ENCODE peak calls at places on chromosomes 4 and X, in ten cellular contexts. Y, M, K, X, T, H, Q, J, L and I are unnamed samples.

GRCh38 chr4:178340468-178340867 is 898.2 kb upstream of the AGA start:
- DNase-seq in Y (no peak), M (no peak), K (no peak), X (no peak), T (no peak), H (no peak), Q (no peak), J (no peak), L (no peak), I (no peak)

GRCh38 chrX:8897259-8897658 is 96.1 kb upstream of the FAM9A start:
- DNase-seq in Y (no peak), M (no peak), K (no peak), X (no peak), T (no peak), H (no peak), Q (no peak), J (no peak), L (no peak), I (no peak)

GRCh38 chr4:121697626-121698025 is 846 bp upstream of the ANXA5 start:
- DNase-seq in Y (no peak), M (no peak), K (no peak), X (no peak), T (no peak), H (peak; percentile 47), Q (no peak), J (no peak), L (no peak), I (no peak)

GRCh38 chrX:10397349-10397748 is 223.0 kb downstream of the MID1 start:
- DNase-seq in Y (no peak), M (no peak), K (no peak), X (no peak), T (no peak), H (no peak), Q (no peak), J (no peak), L (no peak), I (no peak)

GRCh38 chr4:80180743-80181142 is 16.6 kb upstream of the PRDM8 start:
- DNase-seq in Y (no peak), M (no peak), K (no peak), X (no peak), T (no peak), H (no peak), Q (no peak), J (no peak), L (no peak), I (no peak)

GRCh38 chr4:7157666-7158065 is 34.7 kb upstream of the SORCS2 start:
- DNase-seq in Y (no peak), M (no peak), K (no peak), X (no peak), T (no peak), H (no peak), Q (no peak), J (no peak), L (no peak), I (no peak)

GRCh38 chrX:147953976-147954375 is 27.2 kb upstream of the FMR1NB start:
- DNase-seq in Y (no peak), M (no peak), K (no peak), X (no peak), T (no peak), H (no peak), Q (no peak), J (no peak), L (peak; percentile 40), I (no peak)

GRCh38 chrX:45322382-45322781 is 121.7 kb upstream of the DIPK2B start:
- DNase-seq in Y (peak; percentile 51), M (peak; percentile 81), K (peak; percentile 41), X (peak; percentile 39), T (no peak), H (no peak), Q (no peak), J (peak; percentile 27), L (peak; percentile 65), I (no peak)

GRCh38 chrX:132775230-132775823 is 183.1 kb downstream of the HS6ST2 start:
- DNase-seq in Y (no peak), M (no peak), K (no peak), X (no peak), T (no peak), H (no peak), Q (no peak), J (no peak), L (no peak), I (no peak)

GRCh38 chrX:17549005-17549685 is 174.1 kb downstream of the NHS start:
- DNase-seq in Y (no peak), M (no peak), K (no peak), X (no peak), T (no peak), H (no peak), Q (no peak), J (no peak), L (no peak), I (no peak)

GRCh38 chr4:75344915-75345314 is 169.3 kb downstream of the RCHY1 start:
- DNase-seq in Y (no peak), M (peak; percentile 4), K (no peak), X (no peak), T (no peak), H (no peak), Q (no peak), J (no peak), L (no peak), I (no peak)

GRCh38 chr4:153409412-153409811 is 56.7 kb upstream of the TMEM131L start:
- DNase-seq in Y (no peak), M (no peak), K (no peak), X (no peak), T (no peak), H (no peak), Q (no peak), J (no peak), L (no peak), I (no peak)

GRCh38 chr4:141027421-141027820 is 105.8 kb downstream of the RNF150 start:
- DNase-seq in Y (no peak), M (no peak), K (peak; percentile 15), X (no peak), T (no peak), H (no peak), Q (no peak), J (no peak), L (no peak), I (no peak)

GRCh38 chr4:18882468-18882867 is 860.9 kb upstream of the LCORL start:
- DNase-seq in Y (peak; percentile 29), M (peak; percentile 17), K (no peak), X (no peak), T (no peak), H (no peak), Q (no peak), J (no peak), L (no peak), I (peak; percentile 0)

GRCh38 chrX:48600226-48600625 is 2.9 kb downstream of the WDR13 start:
- DNase-seq in Y (no peak), M (no peak), K (no peak), X (no peak), T (peak; percentile 40), H (no peak), Q (no peak), J (no peak), L (no peak), I (no peak)

GRCh38 chrX:48598645-48599044 is 1.4 kb downstream of the WDR13 start:
- DNase-seq in Y (no peak), M (no peak), K (no peak), X (no peak), T (peak; percentile 62), H (no peak), Q (no peak), J (no peak), L (no peak), I (no peak)

GRCh38 chrX:48599341-48599740 is 2.0 kb downstream of the WDR13 start:
- DNase-seq in Y (no peak), M (no peak), K (no peak), X (no peak), T (peak; percentile 59), H (no peak), Q (no peak), J (no peak), L (no peak), I (no peak)

GRCh38 chrX:48595929-48596328 is 1.4 kb upstream of the WDR13 start:
- DNase-seq in Y (no peak), M (no peak), K (no peak), X (no peak), T (no peak), H (no peak), Q (no peak), J (no peak), L (no peak), I (no peak)

GRCh38 chrX:48597353-48598264 is at the start of gene WDR13:
- DNase-seq in Y (peak; percentile 89), M (peak; percentile 96), K (peak; percentile 86), X (peak; percentile 89), T (peak; percentile 97), H (peak; percentile 82), Q (peak; percentile 84), J (peak; percentile 91), L (peak; percentile 95), I (peak; percentile 47)
- TF ChIP-seq POLR2A in Y (peak; percentile 40), M (peak; percentile 86), K (peak; percentile 58), X (no peak), T (peak; percentile 19), H (peak; percentile 47), Q (peak; percentile 84), J (no peak), L (peak; percentile 77), I (peak; percentile 83)

GRCh38 chr4:107989537-107990386 is at the start of gene HADH:
- DNase-seq in Y (peak; percentile 72), M (peak; percentile 84), K (peak; percentile 95), X (peak; percentile 91), T (peak; percentile 99), H (peak; percentile 95), Q (peak; percentile 64), J (peak; percentile 95), L (peak; percentile 97), I (peak; percentile 76)
- TF ChIP-seq POLR2A in Y (peak; percentile 64), M (peak; percentile 46), K (peak; percentile 92), X (peak; percentile 47), T (peak; percentile 89), H (peak; percentile 94), Q (peak; percentile 90), J (peak; percentile 75), L (peak; percentile 94), I (peak; percentile 71)

GRCh38 chrX:149940015-149940716 is 1.9 kb upstream of the EOLA2 start:
- DNase-seq in Y (peak; percentile 94), M (peak; percentile 98), K (peak; percentile 93), X (peak; percentile 83), T (peak; percentile 92), H (peak; percentile 92), Q (peak; percentile 88), J (peak; percentile 93), L (peak; percentile 96), I (peak; percentile 37)
- TF ChIP-seq POLR2A in Y (no peak), M (no peak), K (peak; percentile 27), X (no peak), T (no peak), H (peak; percentile 48), Q (peak; percentile 42), J (no peak), L (peak; percentile 86), I (peak; percentile 15)

DNA sequence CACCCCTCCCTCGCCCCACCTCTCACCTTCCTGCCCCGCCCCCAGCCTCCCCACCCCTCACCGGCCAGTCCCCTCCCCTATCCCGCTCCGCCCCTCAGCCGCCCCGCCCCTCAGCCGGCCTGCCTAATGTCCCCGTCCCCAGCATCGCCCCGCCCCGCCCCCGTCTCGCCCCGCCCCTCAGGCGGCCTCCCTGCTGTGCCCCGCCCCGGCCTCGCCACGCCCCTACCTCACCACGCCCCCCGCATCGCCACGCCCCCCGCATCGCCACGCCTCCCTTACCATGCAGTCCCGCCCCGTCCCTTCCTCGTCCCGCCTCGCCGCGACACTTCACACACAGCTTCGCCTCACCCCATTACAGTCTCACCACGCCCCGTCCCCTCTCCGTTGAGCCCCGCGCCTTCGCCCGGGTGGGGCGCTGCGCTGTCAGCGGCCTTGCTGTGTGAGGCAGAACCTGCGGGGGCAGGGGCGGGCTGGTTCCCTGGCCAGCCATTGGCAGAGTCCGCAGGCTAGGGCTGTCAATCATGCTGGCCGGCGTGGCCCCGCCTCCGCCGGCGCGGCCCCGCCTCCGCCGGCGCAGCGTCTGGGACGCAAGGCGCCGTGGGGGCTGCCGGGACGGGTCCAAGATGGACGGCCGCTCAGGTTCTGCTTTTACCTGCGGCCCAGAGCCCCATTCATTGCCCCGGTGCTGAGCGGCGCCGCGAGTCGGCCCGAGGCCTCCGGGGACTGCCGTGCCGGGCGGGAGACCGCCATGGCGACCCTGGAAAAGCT is at the start of the genes HTT and HTT-AS:
- DNase-seq in Y (peak; percentile 85), M (peak; percentile 88), K (peak; percentile 95), X (peak; percentile 96), T (peak; percentile 100), H (peak; percentile 99), Q (peak; percentile 68), J (peak; percentile 93), L (peak; percentile 98), I (peak; percentile 80)
- TF ChIP-seq POLR2A in Y (peak; percentile 60), M (peak; percentile 63), K (peak; percentile 90), X (peak; percentile 65), T (peak; percentile 59), H (peak; percentile 81), Q (peak; percentile 86), J (no peak), L (peak; percentile 83), I (peak; percentile 66)